ENCODE peak calls at places on chromosomes 13 and 19, in nine cellular contexts. P is ascending aorta, C is IMR-90, D is cardiac fibroblast, V is astrocyte of the cerebellum, T is PC-9, H is suprapubic skin, R is BE2C, F is fibroblast of lung. Y is an unnamed sample.

GRCh38 chr13:110269509-110270185 is 37.3 kb downstream of the COL4A1 start:
- DNase-seq in P (peak; percentile 47), V (no peak), C (no peak), T (no peak), F (no peak), D (no peak), H (no peak), R (no peak), Y (no peak)

GRCh38 chr13:101917475-101917810 is 465.0 kb downstream of the ITGBL1 start:
- DNase-seq in V (no peak), T (no peak), R (peak; percentile 16), C (no peak), F (no peak), D (no peak), H (no peak), P (no peak), Y (no peak)

GRCh38 chr13:99191336-99191899 is 9.2 kb upstream of the UBAC2 start:
- DNase-seq in P (no peak), V (no peak), T (peak; percentile 7), C (no peak), D (no peak), R (no peak), H (no peak), F (no peak), Y (no peak)

GRCh38 chr13:72839831-72840426 is 58.0 kb downstream of the PIBF1 start:
- DNase-seq in H (no peak), R (peak; percentile 67), C (peak; percentile 42), V (peak; percentile 28), P (no peak), D (peak; percentile 61), F (peak; percentile 37), T (peak; percentile 54), Y (peak; percentile 5)

GRCh38 chr19:4379383-4380253 is 20.7 kb downstream of the SH3GL1 start:
- DNase-seq in R (no peak), H (no peak), T (peak; percentile 77), C (peak; percentile 59), F (peak; percentile 80), P (no peak), D (peak; percentile 70), V (no peak), Y (no peak)

GRCh38 chr13:97240789-97241734 is 18.9 kb downstream of the MBNL2 start:
- DNase-seq in R (no peak), C (no peak), H (no peak), P (no peak), V (no peak), F (no peak), T (no peak), D (no peak), Y (no peak)

GRCh38 chr13:46315491-46316075 is 71.5 kb downstream of the RUBCNL start:
- DNase-seq in T (no peak), C (no peak), D (no peak), H (no peak), R (no peak), F (no peak), P (no peak), V (no peak), Y (no peak)

GRCh38 chr13:53351040-53351439 is 322.4 kb downstream of the OLFM4 start:
- DNase-seq in C (no peak), T (no peak), P (no peak), F (no peak), H (no peak), D (no peak), V (no peak), R (no peak), Y (no peak)

GRCh38 chr19:8609210-8610040 is 1.1 kb downstream of the ADAMTS10 start:
- DNase-seq in H (no peak), D (peak; percentile 73), V (peak; percentile 32), P (peak; percentile 87), R (no peak), C (peak; percentile 60), F (peak; percentile 85), T (no peak), Y (no peak)

GRCh38 chr13:98039261-98039660 is 85.8 kb downstream of the IPO5 start:
- DNase-seq in D (no peak), C (no peak), V (no peak), R (no peak), P (no peak), T (no peak), F (no peak), H (no peak), Y (no peak)

GRCh38 chr13:114296448-114296847 is 15.0 kb downstream of the UPF3A start:
- DNase-seq in R (no peak), V (no peak), D (no peak), C (no peak), T (no peak), H (no peak), F (no peak), P (no peak), Y (no peak)

GRCh38 chr19:14496849-14497346 is 971 bp upstream of the GIPC1 start:
- DNase-seq in H (no peak), R (no peak), C (no peak), V (no peak), F (no peak), T (no peak), D (no peak), P (no peak), Y (no peak)

GRCh38 chr19:41531438-41532311 is 44.3 kb upstream of the CEACAM21 start:
- DNase-seq in T (no peak), H (peak; percentile 89), F (peak; percentile 7), P (peak; percentile 85), C (peak; percentile 31), R (no peak), V (no peak), D (peak; percentile 94), Y (no peak)

GRCh38 chr19:41529484-41530183 is 46.3 kb upstream of the CEACAM21 start:
- DNase-seq in C (no peak), R (no peak), F (no peak), P (no peak), T (no peak), V (no peak), D (no peak), H (no peak), Y (no peak)

GRCh38 chr19:41530761-41531301 is 45.1 kb upstream of the CEACAM21 start:
- DNase-seq in C (no peak), T (no peak), F (no peak), D (peak; percentile 47), P (no peak), V (no peak), H (no peak), R (no peak), Y (no peak)

GRCh38 chr19:41528106-41528505 is 47.9 kb upstream of the CEACAM21 start:
- DNase-seq in R (no peak), C (no peak), F (no peak), P (no peak), V (no peak), T (no peak), H (no peak), D (no peak), Y (no peak)

DNA sequence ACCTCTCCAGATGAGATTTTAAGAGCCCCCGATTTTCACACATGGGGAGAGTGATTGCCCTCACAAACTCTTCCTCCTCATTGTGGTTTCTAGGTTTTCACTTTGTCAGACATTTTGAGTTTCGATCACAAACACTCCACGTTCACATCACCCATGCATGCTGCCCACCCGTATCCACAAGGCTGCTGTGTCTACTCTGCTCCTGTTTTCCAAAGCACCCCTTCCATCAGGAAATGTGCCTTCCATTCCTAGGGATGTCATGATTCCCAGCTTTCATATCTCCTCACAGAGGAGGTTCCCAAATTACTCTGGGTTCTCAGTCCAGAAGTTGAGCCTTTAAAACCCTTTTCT is 45.8 kb upstream of the CEACAM21 start:
- DNase-seq in F (no peak), V (no peak), T (no peak), D (no peak), C (no peak), R (no peak), P (no peak), H (no peak), Y (no peak)
- H3K4me3 ChIP-seq in F (no peak overlapping the region), V (no peak overlapping the region), T (no peak overlapping the region), D (no peak overlapping the region), C (no peak overlapping the region), R (no peak overlapping the region), P (no peak overlapping the region), H (peak overlapping the region; percentile 25), Y (no peak overlapping the region)

GRCh38 chr19:39052243-39052746 is 19.9 kb upstream of the FBXO27 start:
- DNase-seq in R (peak; percentile 76), H (no peak), T (peak; percentile 72), C (peak; percentile 58), P (no peak), F (peak; percentile 49), V (no peak), D (peak; percentile 74), Y (no peak)
- TF ChIP-seq CTCF in R (peak; percentile 80), H (peak; percentile 43), T (peak; percentile 96), C (peak; percentile 61), P (peak; percentile 57), F (peak; percentile 65), V (peak; percentile 86), D (peak; percentile 94), Y (peak; percentile 91)

DNA sequence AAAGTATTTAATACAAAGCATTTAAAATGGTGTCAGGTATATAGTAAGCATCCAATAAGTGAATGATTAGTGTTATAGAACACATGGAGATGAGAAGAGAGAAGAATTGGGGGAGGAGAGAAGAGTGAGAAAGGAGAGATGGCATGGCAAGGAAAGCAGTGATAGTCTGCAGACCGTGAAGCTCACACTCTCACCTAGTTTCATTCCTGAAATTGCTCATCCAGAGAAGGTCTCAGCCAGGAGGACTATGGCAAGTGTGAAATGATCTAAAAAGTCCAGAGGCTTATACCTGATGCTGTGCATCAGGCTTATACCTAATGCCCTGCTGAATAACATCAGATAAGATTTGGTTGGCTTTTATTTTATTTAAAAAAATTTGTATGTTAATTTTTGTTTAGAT is 351.6 kb upstream of the KLF12 start:
- DNase-seq in D (no peak), R (no peak), H (no peak), T (no peak), P (no peak), C (no peak), F (no peak), V (no peak), Y (no peak)
- H3K4me3 ChIP-seq in D (no peak overlapping the region), R (no peak overlapping the region), H (no peak overlapping the region), T (no peak overlapping the region), P (no peak overlapping the region), C (no peak overlapping the region), F (no peak overlapping the region), V (no peak overlapping the region), Y (no peak overlapping the region)

GRCh38 chr13:30796833-30797601 is 61.7 kb downstream of the ALOX5AP start:
- DNase-seq in H (no peak), P (no peak), T (no peak), D (peak; percentile 18), F (peak; percentile 81), V (no peak), R (no peak), C (peak; percentile 44), Y (no peak)

GRCh38 chr13:30797847-30798246 is 62.5 kb downstream of the ALOX5AP start:
- DNase-seq in F (no peak), D (no peak), P (no peak), R (no peak), C (no peak), V (no peak), T (no peak), H (no peak), Y (no peak)

GRCh38 chr13:30800107-30800506 is 64.8 kb downstream of the ALOX5AP start:
- DNase-seq in F (no peak), H (no peak), T (no peak), R (no peak), V (no peak), D (no peak), P (no peak), C (no peak), Y (no peak)

GRCh38 chr13:30798776-30799625 is 63.7 kb downstream of the ALOX5AP start:
- DNase-seq in C (peak; percentile 59), T (no peak), F (peak; percentile 83), D (no peak), R (no peak), V (no peak), P (no peak), H (no peak), Y (no peak)

GRCh38 chr13:30796132-30796832 is 60.9 kb downstream of the ALOX5AP start:
- DNase-seq in D (peak; percentile 62), T (peak; percentile 62), C (peak; percentile 62), R (no peak), V (no peak), F (peak; percentile 80), H (no peak), P (no peak), Y (peak; percentile 48)
- TF ChIP-seq CTCF in D (no peak), T (no peak), C (no peak), R (no peak), V (no peak), F (no peak), H (no peak), P (no peak), Y (no peak)

Y was measured in AG09309.